ENCODE peak calls at places on chromosomes 3 and 15, in four cellular contexts. One of them, this sample, is unnamed.
A peak's percentile ranks its signal among the peaks of the same experiment; 100 is the strongest.

GRCh38 chr3:43755511-43756200 is 64.9 kb downstream of the ABHD5 start:
- DNase-seq in H1: no peak
- DNase-seq in K562: no peak
- DNase-seq in SK-N-SH: no peak
- DNase-seq in this sample: no peak

GRCh38 chr15:99082798-99083197 is 22.1 kb upstream of the SYNM start:
- DNase-seq in H1: no peak
- DNase-seq in K562: no peak
- DNase-seq in SK-N-SH: no peak
- DNase-seq in this sample: no peak

GRCh38 chr3:17717411-17717810 is 25.0 kb downstream of the TBC1D5 start:
- DNase-seq in H1: no peak
- DNase-seq in K562: no peak
- DNase-seq in SK-N-SH: no peak
- DNase-seq in this sample: no peak

GRCh38 chr3:194204036-194204792 is 68.3 kb downstream of the HES1 start:
- DNase-seq in H1: no peak
- DNase-seq in K562: no peak
- DNase-seq in SK-N-SH: no peak
- DNase-seq in this sample: peak; percentile 30

GRCh38 chr15:72889545-72889944 is 106.0 kb upstream of the ADPGK start:
- DNase-seq in H1: no peak
- DNase-seq in K562: no peak
- DNase-seq in SK-N-SH: no peak
- DNase-seq in this sample: no peak

GRCh38 chr3:172836390-172836997 is 86.0 kb downstream of the ECT2 start:
- DNase-seq in H1: no peak
- DNase-seq in K562: peak; percentile 23
- DNase-seq in SK-N-SH: peak; percentile 27
- DNase-seq in this sample: peak; percentile 40

GRCh38 chr3:196388946-196389345 is 43.3 kb downstream of the UBXN7 start:
- DNase-seq in H1: no peak
- DNase-seq in K562: no peak
- DNase-seq in SK-N-SH: no peak
- DNase-seq in this sample: no peak

GRCh38 chr3:182400838-182401237 is 392.5 kb upstream of the ATP11B start:
- DNase-seq in H1: no peak
- DNase-seq in K562: no peak
- DNase-seq in SK-N-SH: no peak
- DNase-seq in this sample: no peak

GRCh38 chr3:149547413-149547812 is 72.9 kb downstream of the TM4SF4 start:
- DNase-seq in H1: no peak
- DNase-seq in K562: no peak
- DNase-seq in SK-N-SH: no peak
- DNase-seq in this sample: no peak

GRCh38 chr3:115165266-115165665 is 18.2 kb upstream of the ZBTB20 start:
- DNase-seq in H1: no peak
- DNase-seq in K562: no peak
- DNase-seq in SK-N-SH: no peak
- DNase-seq in this sample: no peak

GRCh38 chr15:67746022-67746421 is 79.3 kb upstream of the SKOR1 start:
- DNase-seq in H1: no peak
- DNase-seq in K562: no peak
- DNase-seq in SK-N-SH: no peak
- DNase-seq in this sample: no peak

GRCh38 chr15:92650256-92650655 is 5.3 kb downstream of the FAM174B start:
- DNase-seq in H1: no peak
- DNase-seq in K562: no peak
- DNase-seq in SK-N-SH: no peak
- DNase-seq in this sample: no peak

GRCh38 chr3:14150491-14151230 is 25.8 kb downstream of the TMEM43 start:
- DNase-seq in H1: no peak
- DNase-seq in K562: no peak
- DNase-seq in SK-N-SH: no peak
- DNase-seq in this sample: no peak

GRCh38 chr3:71587958-71588357 is 4.4 kb upstream of the FOXP1 start:
- DNase-seq in H1: no peak
- DNase-seq in K562: no peak
- DNase-seq in SK-N-SH: no peak
- DNase-seq in this sample: no peak

GRCh38 chr3:46406786-46407611 is at the start of the genes CCR5AS and CCRL2:
- DNase-seq in H1: no peak
- DNase-seq in K562: peak; percentile 95
- DNase-seq in SK-N-SH: no peak
- DNase-seq in this sample: no peak

GRCh38 chr3:120348065-120348980 is 831 bp downstream of the LRRC58 start:
- DNase-seq in H1: peak; percentile 46
- DNase-seq in K562: peak; percentile 29
- DNase-seq in SK-N-SH: peak; percentile 36
- DNase-seq in this sample: peak; percentile 77

GRCh38 chr15:45133561-45133920 is 3.7 kb downstream of the DUOX1 start:
- DNase-seq in H1: no peak
- DNase-seq in K562: no peak
- DNase-seq in SK-N-SH: peak; percentile 83
- DNase-seq in this sample: no peak

GRCh38 chr15:81785679-81786078 is 260.1 kb downstream of the MEX3B start:
- DNase-seq in H1: no peak
- DNase-seq in K562: no peak
- DNase-seq in SK-N-SH: no peak
- DNase-seq in this sample: no peak

GRCh38 chr3:38960042-38960622 is 91.6 kb downstream of the SCN11A start:
- DNase-seq in H1: no peak
- DNase-seq in K562: no peak
- DNase-seq in SK-N-SH: no peak
- DNase-seq in this sample: no peak

GRCh38 chr3:123229145-123229544 is 27.4 kb downstream of the SEC22A start:
- DNase-seq in H1: no peak
- DNase-seq in K562: no peak
- DNase-seq in SK-N-SH: peak; percentile 6
- DNase-seq in this sample: no peak

GRCh38 chr3:193826126-193826795 is 233.3 kb downstream of the OPA1 start:
- DNase-seq in H1: no peak
- DNase-seq in K562: no peak
- DNase-seq in SK-N-SH: no peak
- DNase-seq in this sample: no peak

GRCh38 chr15:69317392-69317841 is 18.7 kb downstream of the PAQR5 start:
- DNase-seq in H1: no peak
- DNase-seq in K562: no peak
- DNase-seq in SK-N-SH: no peak
- DNase-seq in this sample: no peak

GRCh38 chr15:27650244-27650643 is 448.9 kb downstream of the OCA2 start:
- DNase-seq in H1: no peak
- DNase-seq in K562: no peak
- DNase-seq in SK-N-SH: no peak
- DNase-seq in this sample: no peak

GRCh38 chr3:144491333-144491732 is 519.7 kb downstream of the DIPK2A start:
- DNase-seq in H1: no peak
- DNase-seq in K562: no peak
- DNase-seq in SK-N-SH: no peak
- DNase-seq in this sample: no peak
- TF ChIP-seq TEAD4 in H1: no peak
- TF ChIP-seq TEAD4 in K562: no peak
- TF ChIP-seq TEAD4 in SK-N-SH: no peak
- TF ChIP-seq TEAD4 in this sample: no peak

DNA sequence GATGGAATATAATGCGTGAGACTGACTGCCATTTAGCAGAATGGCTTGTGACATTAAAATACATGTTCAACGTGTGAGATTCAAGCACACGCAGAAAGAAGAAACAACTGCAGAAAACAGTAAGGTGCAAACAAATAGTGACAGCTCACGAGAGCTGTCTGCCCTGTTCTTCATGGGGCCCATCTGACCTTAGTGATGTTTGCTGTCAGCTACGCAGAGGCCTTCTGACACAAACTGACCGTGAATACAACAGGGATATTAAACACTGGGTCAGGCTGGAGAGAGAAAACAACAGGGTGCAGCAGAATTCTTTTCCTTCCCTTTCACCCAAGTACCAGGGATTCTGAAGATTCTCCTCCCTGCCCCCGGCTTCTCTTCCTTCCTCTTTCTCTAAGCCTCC is 2.2 kb downstream of the TNFAIP8L3 start:
- DNase-seq in H1: no peak
- DNase-seq in K562: no peak
- DNase-seq in SK-N-SH: no peak
- DNase-seq in this sample: no peak
- TF ChIP-seq TEAD4 in H1: no peak
- TF ChIP-seq TEAD4 in K562: no peak
- TF ChIP-seq TEAD4 in SK-N-SH: no peak
- TF ChIP-seq TEAD4 in this sample: no peak

DNA sequence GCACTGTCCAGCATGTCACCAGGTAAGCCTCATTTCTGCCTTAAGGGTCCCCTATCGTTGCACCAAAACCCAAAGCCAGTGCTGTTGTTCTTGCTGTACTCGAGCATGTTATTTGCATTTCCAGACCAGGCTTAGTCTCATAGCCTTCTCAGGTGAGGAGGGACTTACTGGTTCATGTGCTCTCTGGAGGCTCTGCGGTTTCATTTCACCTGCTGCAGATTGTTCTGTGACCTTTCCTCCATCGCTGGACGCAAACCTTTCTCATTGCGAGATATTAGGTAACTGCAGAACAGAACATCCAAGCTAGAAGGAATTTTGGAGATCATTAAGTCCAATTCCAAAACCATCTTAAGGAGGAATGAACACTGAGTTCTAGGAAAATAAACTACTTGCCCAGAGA is 187.3 kb upstream of the BCL6 start:
- DNase-seq in H1: no peak
- DNase-seq in K562: no peak
- DNase-seq in SK-N-SH: no peak
- DNase-seq in this sample: no peak
- TF ChIP-seq TEAD4 in H1: no peak
- TF ChIP-seq TEAD4 in K562: no peak
- TF ChIP-seq TEAD4 in SK-N-SH: no peak
- TF ChIP-seq TEAD4 in this sample: no peak

DNA sequence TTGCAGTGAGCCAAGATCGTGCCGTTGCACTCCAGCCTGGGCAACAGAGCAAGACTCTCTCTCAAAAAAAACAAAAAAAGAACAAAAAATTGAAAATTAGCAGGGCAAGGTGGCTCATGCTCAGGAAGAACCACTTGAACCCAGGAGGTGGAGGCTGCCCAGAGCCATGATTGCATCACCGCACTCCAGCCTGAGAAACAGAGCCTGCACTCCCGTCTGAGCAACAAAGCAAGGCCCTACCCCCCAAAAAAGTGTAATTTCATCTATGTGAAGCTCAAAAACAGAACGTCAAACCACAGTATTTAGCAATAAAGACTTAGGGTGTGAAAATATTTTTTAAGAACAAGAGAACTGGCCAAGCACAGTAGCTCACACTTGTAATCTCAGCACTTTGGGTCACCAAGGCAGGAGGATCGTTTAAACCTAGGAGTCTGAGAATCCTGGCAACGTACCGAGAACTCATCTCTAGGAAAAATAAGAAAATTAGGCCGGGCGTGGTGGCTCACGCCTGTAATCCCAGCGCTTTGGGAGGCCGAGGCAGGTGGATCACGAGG is 38.1 kb downstream of the STAG1 start:
- DNase-seq in H1: no peak
- DNase-seq in K562: no peak
- DNase-seq in SK-N-SH: no peak
- DNase-seq in this sample: no peak
- TF ChIP-seq TEAD4 in H1: no peak
- TF ChIP-seq TEAD4 in K562: no peak
- TF ChIP-seq TEAD4 in SK-N-SH: no peak
- TF ChIP-seq TEAD4 in this sample: no peak

GRCh38 chr3:129694228-129694627 is 87.8 kb upstream of the PLXND1 start:
- DNase-seq in H1: no peak
- DNase-seq in K562: no peak
- DNase-seq in SK-N-SH: no peak
- DNase-seq in this sample: no peak
- TF ChIP-seq TEAD4 in H1: no peak
- TF ChIP-seq TEAD4 in K562: no peak
- TF ChIP-seq TEAD4 in SK-N-SH: no peak
- TF ChIP-seq TEAD4 in this sample: no peak

GRCh38 chr15:60004019-60004845 is at the start of gene FOXB1:
- DNase-seq in H1: no peak
- DNase-seq in K562: no peak
- DNase-seq in SK-N-SH: peak; percentile 52
- DNase-seq in this sample: peak; percentile 87

GRCh38 chr15:60004846-60005351 is 788 bp downstream of the FOXB1 start:
- DNase-seq in H1: no peak
- DNase-seq in K562: no peak
- DNase-seq in SK-N-SH: peak; percentile 36
- DNase-seq in this sample: peak; percentile 41

GRCh38 chr15:60006808-60007346 is 2.8 kb downstream of the FOXB1 start:
- DNase-seq in H1: no peak
- DNase-seq in K562: no peak
- DNase-seq in SK-N-SH: no peak
- DNase-seq in this sample: no peak

GRCh38 chr15:60005352-60006202 is 1.5 kb downstream of the FOXB1 start:
- DNase-seq in H1: no peak
- DNase-seq in K562: no peak
- DNase-seq in SK-N-SH: peak; percentile 32
- DNase-seq in this sample: no peak

DNA sequence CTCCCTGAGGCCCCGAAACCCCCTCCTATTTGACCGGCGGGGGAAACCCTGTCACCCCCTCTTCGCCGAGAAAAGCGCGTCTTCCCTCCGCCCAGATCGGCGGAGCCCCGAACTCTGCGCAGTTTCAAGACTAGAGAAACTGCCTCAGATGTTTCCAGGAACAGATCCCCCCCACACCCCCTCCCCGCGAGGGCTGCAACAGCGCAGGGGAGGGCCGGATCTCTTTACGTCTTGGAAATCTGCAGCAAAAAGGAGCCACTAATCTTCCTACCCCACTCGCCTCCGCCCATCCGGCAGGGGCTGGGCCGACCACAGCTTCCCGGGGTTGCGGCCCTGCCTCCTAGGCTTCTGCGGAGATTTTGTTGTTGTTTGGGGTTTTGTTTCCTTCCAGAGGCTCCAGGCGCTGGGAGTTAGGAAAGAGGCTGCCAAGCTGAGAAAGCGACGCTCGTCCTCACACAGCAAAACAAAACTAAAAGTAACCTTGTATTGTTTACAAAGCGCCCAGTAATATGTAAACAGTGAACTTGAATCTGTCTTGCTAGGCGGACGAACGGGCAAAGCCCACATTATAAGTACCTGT is 2.2 kb downstream of the FOXB1 start:
- DNase-seq in H1: no peak
- DNase-seq in K562: peak; percentile 46
- DNase-seq in SK-N-SH: peak; percentile 40
- DNase-seq in this sample: peak; percentile 88
- TF ChIP-seq TEAD4 in H1: no peak
- TF ChIP-seq TEAD4 in K562: no peak
- TF ChIP-seq TEAD4 in SK-N-SH: no peak
- TF ChIP-seq TEAD4 in this sample: no peak

GRCh38 chr3:139339219-139339906 is 4.5 kb upstream of the MRPS22 start:
- DNase-seq in H1: no peak
- DNase-seq in K562: peak; percentile 69
- DNase-seq in SK-N-SH: no peak
- DNase-seq in this sample: no peak
- TF ChIP-seq TEAD4 in H1: no peak
- TF ChIP-seq TEAD4 in K562: peak; percentile 70
- TF ChIP-seq TEAD4 in SK-N-SH: no peak
- TF ChIP-seq TEAD4 in this sample: no peak

DNA sequence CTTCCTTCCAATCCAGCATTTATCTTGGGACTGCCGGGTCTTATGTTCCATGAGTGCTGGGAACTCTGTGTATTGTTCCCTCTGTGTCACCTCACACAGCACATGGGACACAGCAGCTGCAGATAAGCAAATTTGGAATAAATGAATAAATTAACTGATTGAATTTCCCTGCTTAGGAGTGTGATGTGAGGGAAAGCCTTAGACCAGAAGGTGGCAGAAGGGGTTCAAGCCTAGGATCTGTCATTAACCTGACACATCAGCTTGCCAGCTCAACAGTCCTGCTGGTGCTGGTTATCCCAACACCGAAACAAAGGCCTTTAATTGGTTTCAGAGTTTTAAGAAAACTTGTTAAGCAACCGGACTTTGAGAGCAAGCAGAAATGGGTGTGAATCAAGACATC is 114.4 kb downstream of the OXSM start:
- DNase-seq in H1: no peak
- DNase-seq in K562: no peak
- DNase-seq in SK-N-SH: no peak
- DNase-seq in this sample: no peak
- TF ChIP-seq TEAD4 in H1: no peak
- TF ChIP-seq TEAD4 in K562: no peak
- TF ChIP-seq TEAD4 in SK-N-SH: no peak
- TF ChIP-seq TEAD4 in this sample: no peak

This sample was measured in WTC11.